ENCODE peak calls at places on chromosomes 3 and 15, in six cellular contexts. One of them, this sample, is unnamed.

GRCh38 chr3:188240189-188240981 is 86.4 kb downstream of the LPP start:
- DNase-seq in cardiac fibroblast: no peak
- DNase-seq in astrocyte of the spinal cord: no peak
- DNase-seq in sigmoid colon: no peak
- DNase-seq in GM13977: no peak
- DNase-seq in activated B cell treated with CpG ODN at 0.5 μM for 24 hours: no peak
- DNase-seq in this sample: no peak

GRCh38 chr3:141021261-141021660 is 29.9 kb upstream of the SPSB4 start:
- DNase-seq in cardiac fibroblast: no peak
- DNase-seq in astrocyte of the spinal cord: peak
- DNase-seq in sigmoid colon: no peak
- DNase-seq in GM13977: no peak
- DNase-seq in activated B cell treated with CpG ODN at 0.5 μM for 24 hours: no peak
- DNase-seq in this sample: no peak

GRCh38 chr3:171649282-171649681 is 161.0 kb downstream of the PLD1 start:
- DNase-seq in cardiac fibroblast: no peak
- DNase-seq in astrocyte of the spinal cord: no peak
- DNase-seq in sigmoid colon: no peak
- DNase-seq in GM13977: no peak
- DNase-seq in activated B cell treated with CpG ODN at 0.5 μM for 24 hours: no peak
- DNase-seq in this sample: no peak

GRCh38 chr3:27591811-27592210 is 107.6 kb upstream of the SLC4A7 start:
- DNase-seq in cardiac fibroblast: no peak
- DNase-seq in astrocyte of the spinal cord: no peak
- DNase-seq in sigmoid colon: no peak
- DNase-seq in GM13977: peak
- DNase-seq in activated B cell treated with CpG ODN at 0.5 μM for 24 hours: no peak
- DNase-seq in this sample: no peak

GRCh38 chr3:52430416-52430810 is 14.5 kb downstream of the SEMA3G start:
- DNase-seq in cardiac fibroblast: no peak
- DNase-seq in astrocyte of the spinal cord: no peak
- DNase-seq in sigmoid colon: peak
- DNase-seq in GM13977: no peak
- DNase-seq in activated B cell treated with CpG ODN at 0.5 μM for 24 hours: no peak
- DNase-seq in this sample: no peak

GRCh38 chr3:190378240-190378891 is 9.6 kb upstream of the CLDN16 start:
- DNase-seq in cardiac fibroblast: peak
- DNase-seq in astrocyte of the spinal cord: peak
- DNase-seq in sigmoid colon: no peak
- DNase-seq in GM13977: no peak
- DNase-seq in activated B cell treated with CpG ODN at 0.5 μM for 24 hours: no peak
- DNase-seq in this sample: no peak

GRCh38 chr3:18591120-18591519 is 166.0 kb upstream of the SATB1 start:
- DNase-seq in cardiac fibroblast: no peak
- DNase-seq in astrocyte of the spinal cord: no peak
- DNase-seq in sigmoid colon: no peak
- DNase-seq in GM13977: no peak
- DNase-seq in activated B cell treated with CpG ODN at 0.5 μM for 24 hours: no peak
- DNase-seq in this sample: no peak

GRCh38 chr3:186536883-186537553 is 7.2 kb downstream of the CRYGS start:
- DNase-seq in cardiac fibroblast: peak
- DNase-seq in astrocyte of the spinal cord: peak
- DNase-seq in sigmoid colon: no peak
- DNase-seq in GM13977: no peak
- DNase-seq in activated B cell treated with CpG ODN at 0.5 μM for 24 hours: no peak
- DNase-seq in this sample: no peak

GRCh38 chr3:37944243-37944955 is 46.2 kb upstream of the VILL start:
- DNase-seq in cardiac fibroblast: peak
- DNase-seq in astrocyte of the spinal cord: no peak
- DNase-seq in sigmoid colon: no peak
- DNase-seq in GM13977: no peak
- DNase-seq in activated B cell treated with CpG ODN at 0.5 μM for 24 hours: no peak
- DNase-seq in this sample: no peak

GRCh38 chr3:106013971-106014370 is 145.2 kb upstream of the CBLB start:
- DNase-seq in cardiac fibroblast: peak
- DNase-seq in astrocyte of the spinal cord: peak
- DNase-seq in sigmoid colon: no peak
- DNase-seq in GM13977: no peak
- DNase-seq in activated B cell treated with CpG ODN at 0.5 μM for 24 hours: no peak
- DNase-seq in this sample: no peak

GRCh38 chr3:152818027-152818426 is 16.9 kb upstream of the P2RY1 start:
- DNase-seq in cardiac fibroblast: no peak
- DNase-seq in astrocyte of the spinal cord: no peak
- DNase-seq in sigmoid colon: no peak
- DNase-seq in GM13977: no peak
- DNase-seq in activated B cell treated with CpG ODN at 0.5 μM for 24 hours: no peak
- DNase-seq in this sample: no peak

GRCh38 chr3:9172851-9173320 is 76.6 kb downstream of the SRGAP3 start:
- DNase-seq in cardiac fibroblast: no peak
- DNase-seq in astrocyte of the spinal cord: no peak
- DNase-seq in sigmoid colon: no peak
- DNase-seq in GM13977: no peak
- DNase-seq in activated B cell treated with CpG ODN at 0.5 μM for 24 hours: no peak
- DNase-seq in this sample: no peak

GRCh38 chr3:182258538-182259177 is 534.6 kb upstream of the ATP11B start:
- DNase-seq in cardiac fibroblast: peak
- DNase-seq in astrocyte of the spinal cord: peak
- DNase-seq in sigmoid colon: no peak
- DNase-seq in GM13977: peak
- DNase-seq in activated B cell treated with CpG ODN at 0.5 μM for 24 hours: no peak
- DNase-seq in this sample: peak

GRCh38 chr3:134803051-134803505 is 8.0 kb downstream of the EPHB1 start:
- DNase-seq in cardiac fibroblast: no peak
- DNase-seq in astrocyte of the spinal cord: no peak
- DNase-seq in sigmoid colon: no peak
- DNase-seq in GM13977: no peak
- DNase-seq in activated B cell treated with CpG ODN at 0.5 μM for 24 hours: no peak
- DNase-seq in this sample: no peak

GRCh38 chr15:37820380-37821128 is 113.9 kb upstream of the TMCO5A start:
- DNase-seq in cardiac fibroblast: no peak
- DNase-seq in astrocyte of the spinal cord: no peak
- DNase-seq in sigmoid colon: no peak
- DNase-seq in GM13977: no peak
- DNase-seq in activated B cell treated with CpG ODN at 0.5 μM for 24 hours: no peak
- DNase-seq in this sample: no peak

GRCh38 chr3:36542186-36542585 is 161.9 kb downstream of the STAC start:
- DNase-seq in cardiac fibroblast: no peak
- DNase-seq in astrocyte of the spinal cord: peak
- DNase-seq in sigmoid colon: no peak
- DNase-seq in GM13977: no peak
- DNase-seq in activated B cell treated with CpG ODN at 0.5 μM for 24 hours: no peak
- DNase-seq in this sample: no peak

DNA sequence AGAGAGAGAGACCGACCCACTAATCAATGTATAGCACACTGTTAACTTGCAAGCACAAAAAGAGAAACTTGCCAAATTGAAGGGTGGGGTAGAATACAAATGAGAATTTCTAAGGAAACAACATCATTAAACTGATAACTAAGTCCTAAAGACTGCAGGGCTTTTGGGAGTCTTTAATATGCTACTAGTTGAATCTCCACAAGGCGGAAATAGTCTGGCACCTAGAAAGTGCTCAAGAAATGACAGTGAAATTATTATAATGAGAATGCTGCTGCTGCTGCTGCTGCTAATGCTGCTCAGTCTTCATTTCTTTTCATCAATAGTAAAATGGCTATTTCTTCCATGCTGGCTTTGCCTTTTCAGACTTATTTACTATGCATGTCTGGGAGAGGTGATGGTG is 91.8 kb downstream of the BTD start:
- DNase-seq in cardiac fibroblast: peak
- DNase-seq in astrocyte of the spinal cord: peak
- DNase-seq in sigmoid colon: no peak
- DNase-seq in GM13977: no peak
- DNase-seq in activated B cell treated with CpG ODN at 0.5 μM for 24 hours: no peak
- DNase-seq in this sample: no peak
- TF ChIP-seq CTCF in cardiac fibroblast: no peak
- TF ChIP-seq CTCF in astrocyte of the spinal cord: peak
- TF ChIP-seq CTCF in sigmoid colon: peak
- TF ChIP-seq CTCF in GM13977: no peak
- TF ChIP-seq CTCF in activated B cell treated with CpG ODN at 0.5 μM for 24 hours: no peak
- TF ChIP-seq CTCF in this sample: no peak

DNA sequence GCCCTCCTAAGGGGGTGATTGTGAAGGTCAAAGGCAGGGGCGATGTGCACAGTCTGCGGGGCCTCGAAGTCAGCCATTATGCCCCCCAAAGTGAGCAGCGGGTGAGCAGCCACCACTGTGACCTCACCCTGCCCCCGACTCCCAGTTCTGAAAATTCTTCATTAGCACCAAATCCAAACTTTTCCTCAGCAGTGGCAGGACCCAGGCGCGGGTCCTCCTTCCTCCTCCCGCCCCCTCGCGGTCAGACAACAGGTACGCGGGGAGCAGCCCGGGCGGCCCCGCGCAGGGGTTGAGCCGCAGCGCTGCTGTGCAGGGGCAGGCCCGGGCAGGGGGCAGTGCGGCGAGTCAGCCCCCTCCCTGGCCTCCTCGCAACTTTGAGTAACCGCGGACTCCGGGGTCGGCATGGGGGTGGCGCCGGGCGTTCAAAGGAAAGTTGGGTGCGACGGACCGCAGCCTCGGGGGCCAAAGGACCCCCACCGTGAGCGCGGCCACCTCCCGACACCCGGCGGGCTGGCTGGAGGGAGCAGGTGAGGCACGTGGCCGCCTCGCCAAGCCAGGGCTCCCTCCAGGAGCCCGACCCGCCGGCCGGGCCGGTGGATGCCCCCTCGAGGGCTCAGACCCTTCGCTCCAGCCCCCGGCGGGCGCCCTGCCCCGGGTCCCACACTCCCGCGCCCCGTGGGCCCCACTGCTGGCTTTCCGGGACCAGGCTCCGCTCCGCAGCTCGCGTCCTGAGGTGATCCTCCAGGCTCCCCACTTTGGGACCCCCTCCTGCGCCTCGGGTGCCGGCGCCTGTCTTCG is 49.4 kb upstream of the CCDC174 start:
- DNase-seq in cardiac fibroblast: no peak
- DNase-seq in astrocyte of the spinal cord: no peak
- DNase-seq in sigmoid colon: no peak
- DNase-seq in GM13977: peak
- DNase-seq in activated B cell treated with CpG ODN at 0.5 μM for 24 hours: no peak
- DNase-seq in this sample: peak
- TF ChIP-seq CTCF in cardiac fibroblast: no peak
- TF ChIP-seq CTCF in astrocyte of the spinal cord: no peak
- TF ChIP-seq CTCF in sigmoid colon: no peak
- TF ChIP-seq CTCF in GM13977: no peak
- TF ChIP-seq CTCF in activated B cell treated with CpG ODN at 0.5 μM for 24 hours: no peak
- TF ChIP-seq CTCF in this sample: no peak

GRCh38 chr3:139044366-139045210 is at the start of gene PRR23C:
- DNase-seq in cardiac fibroblast: no peak
- DNase-seq in astrocyte of the spinal cord: no peak
- DNase-seq in sigmoid colon: no peak
- DNase-seq in GM13977: peak
- DNase-seq in activated B cell treated with CpG ODN at 0.5 μM for 24 hours: no peak
- DNase-seq in this sample: no peak
- TF ChIP-seq CTCF in cardiac fibroblast: no peak
- TF ChIP-seq CTCF in astrocyte of the spinal cord: peak
- TF ChIP-seq CTCF in sigmoid colon: no peak
- TF ChIP-seq CTCF in GM13977: no peak
- TF ChIP-seq CTCF in activated B cell treated with CpG ODN at 0.5 μM for 24 hours: no peak
- TF ChIP-seq CTCF in this sample: peak

GRCh38 chr3:189311521-189311920 is 139.8 kb downstream of the TPRG1 start:
- DNase-seq in cardiac fibroblast: no peak
- DNase-seq in astrocyte of the spinal cord: no peak
- DNase-seq in sigmoid colon: no peak
- DNase-seq in GM13977: no peak
- DNase-seq in activated B cell treated with CpG ODN at 0.5 μM for 24 hours: no peak
- DNase-seq in this sample: no peak

GRCh38 chr3:189322339-189322738 is 150.6 kb downstream of the TPRG1 start:
- DNase-seq in cardiac fibroblast: peak
- DNase-seq in astrocyte of the spinal cord: no peak
- DNase-seq in sigmoid colon: no peak
- DNase-seq in GM13977: no peak
- DNase-seq in activated B cell treated with CpG ODN at 0.5 μM for 24 hours: no peak
- DNase-seq in this sample: no peak

GRCh38 chr3:189320511-189320910 is 148.7 kb downstream of the TPRG1 start:
- DNase-seq in cardiac fibroblast: no peak
- DNase-seq in astrocyte of the spinal cord: no peak
- DNase-seq in sigmoid colon: no peak
- DNase-seq in GM13977: no peak
- DNase-seq in activated B cell treated with CpG ODN at 0.5 μM for 24 hours: no peak
- DNase-seq in this sample: no peak

GRCh38 chr3:189317911-189318310 is 146.1 kb downstream of the TPRG1 start:
- DNase-seq in cardiac fibroblast: no peak
- DNase-seq in astrocyte of the spinal cord: no peak
- DNase-seq in sigmoid colon: no peak
- DNase-seq in GM13977: no peak
- DNase-seq in activated B cell treated with CpG ODN at 0.5 μM for 24 hours: no peak
- DNase-seq in this sample: no peak

GRCh38 chr3:189316296-189317019 is 144.7 kb downstream of the TPRG1 start:
- DNase-seq in cardiac fibroblast: no peak
- DNase-seq in astrocyte of the spinal cord: no peak
- DNase-seq in sigmoid colon: no peak
- DNase-seq in GM13977: no peak
- DNase-seq in activated B cell treated with CpG ODN at 0.5 μM for 24 hours: no peak
- DNase-seq in this sample: peak
- TF ChIP-seq CTCF in cardiac fibroblast: no peak
- TF ChIP-seq CTCF in astrocyte of the spinal cord: no peak
- TF ChIP-seq CTCF in sigmoid colon: no peak
- TF ChIP-seq CTCF in GM13977: no peak
- TF ChIP-seq CTCF in activated B cell treated with CpG ODN at 0.5 μM for 24 hours: no peak
- TF ChIP-seq CTCF in this sample: no peak

GRCh38 chr15:32029862-32030781 is at the start of gene CHRNA7:
- DNase-seq in cardiac fibroblast: peak
- DNase-seq in astrocyte of the spinal cord: peak
- DNase-seq in sigmoid colon: peak
- DNase-seq in GM13977: peak
- DNase-seq in activated B cell treated with CpG ODN at 0.5 μM for 24 hours: no peak
- DNase-seq in this sample: peak
- TF ChIP-seq CTCF in cardiac fibroblast: no peak
- TF ChIP-seq CTCF in astrocyte of the spinal cord: peak
- TF ChIP-seq CTCF in sigmoid colon: no peak
- TF ChIP-seq CTCF in GM13977: no peak
- TF ChIP-seq CTCF in activated B cell treated with CpG ODN at 0.5 μM for 24 hours: no peak
- TF ChIP-seq CTCF in this sample: no peak

DNA sequence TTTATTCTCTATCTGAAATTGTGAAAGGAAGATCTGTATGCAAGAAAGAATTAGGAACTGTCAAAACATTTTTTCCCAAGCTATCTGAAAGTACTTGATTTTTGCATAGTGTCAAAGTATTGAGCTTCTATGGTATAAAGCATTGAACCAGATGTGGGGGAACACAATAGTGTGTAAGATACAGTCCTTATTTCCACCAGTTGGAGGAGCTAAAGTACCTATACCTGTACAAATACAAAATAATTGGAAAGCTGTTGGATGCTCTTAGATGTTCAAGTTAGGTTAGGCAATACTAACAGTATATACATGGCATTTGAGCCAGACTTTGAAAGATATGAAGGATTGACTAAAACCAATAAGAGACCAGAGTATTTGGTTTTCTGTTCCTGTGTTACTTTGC is 148.4 kb downstream of the B3GALNT1 start:
- DNase-seq in cardiac fibroblast: peak
- DNase-seq in astrocyte of the spinal cord: peak
- DNase-seq in sigmoid colon: no peak
- DNase-seq in GM13977: peak
- DNase-seq in activated B cell treated with CpG ODN at 0.5 μM for 24 hours: no peak
- DNase-seq in this sample: no peak
- TF ChIP-seq CTCF in cardiac fibroblast: peak
- TF ChIP-seq CTCF in astrocyte of the spinal cord: peak
- TF ChIP-seq CTCF in sigmoid colon: no peak
- TF ChIP-seq CTCF in GM13977: peak
- TF ChIP-seq CTCF in activated B cell treated with CpG ODN at 0.5 μM for 24 hours: no peak
- TF ChIP-seq CTCF in this sample: peak